ENCODE peak calls at places on chromosomes 16 and 17, in ten cellular contexts. One of them, this sample, is unnamed.

GRCh38 chr17:30824002-30824355 is 513 bp downstream of the CRLF3 start:
- DNase-seq in iris pigment epithelial cell: no peak
- DNase-seq in T-helper 1 cell: peak
- DNase-seq in fibroblast of pulmonary artery: peak
- DNase-seq in hippocampal formation: no peak
- DNase-seq in cerebellum: peak
- DNase-seq in Calu3: no peak
- DNase-seq in stimulated activated naive B cell treated with anti-CD40 and anti-IgM and Interleukin-4, amounts not matched to agents 10 μg/mL and 1 μg/mL and 100 μg/mL, for 72 hours: peak
- DNase-seq in GM19239: peak
- DNase-seq in tibial nerve: no peak
- DNase-seq in this sample: peak

GRCh38 chr16:78494674-78495073 is 395.2 kb downstream of the WWOX start:
- DNase-seq in iris pigment epithelial cell: no peak
- DNase-seq in T-helper 1 cell: no peak
- DNase-seq in fibroblast of pulmonary artery: no peak
- DNase-seq in hippocampal formation: no peak
- DNase-seq in cerebellum: no peak
- DNase-seq in Calu3: no peak
- DNase-seq in stimulated activated naive B cell treated with anti-CD40 and anti-IgM and Interleukin-4, amounts not matched to agents 10 μg/mL and 1 μg/mL and 100 μg/mL, for 72 hours: no peak
- DNase-seq in GM19239: no peak
- DNase-seq in tibial nerve: no peak
- DNase-seq in this sample: no peak

GRCh38 chr17:10205549-10206185 is 7.3 kb upstream of the GAS7 start:
- DNase-seq in iris pigment epithelial cell: no peak
- DNase-seq in T-helper 1 cell: no peak
- DNase-seq in fibroblast of pulmonary artery: no peak
- DNase-seq in hippocampal formation: no peak
- DNase-seq in cerebellum: no peak
- DNase-seq in Calu3: no peak
- DNase-seq in stimulated activated naive B cell treated with anti-CD40 and anti-IgM and Interleukin-4, amounts not matched to agents 10 μg/mL and 1 μg/mL and 100 μg/mL, for 72 hours: peak
- DNase-seq in GM19239: no peak
- DNase-seq in tibial nerve: no peak
- DNase-seq in this sample: no peak

GRCh38 chr16:58678716-58679115 is 5.9 kb downstream of the SLC38A7 start:
- DNase-seq in iris pigment epithelial cell: no peak
- DNase-seq in T-helper 1 cell: no peak
- DNase-seq in fibroblast of pulmonary artery: peak
- DNase-seq in hippocampal formation: peak
- DNase-seq in cerebellum: peak
- DNase-seq in Calu3: peak
- DNase-seq in stimulated activated naive B cell treated with anti-CD40 and anti-IgM and Interleukin-4, amounts not matched to agents 10 μg/mL and 1 μg/mL and 100 μg/mL, for 72 hours: no peak
- DNase-seq in GM19239: no peak
- DNase-seq in tibial nerve: no peak
- DNase-seq in this sample: peak

GRCh38 chr17:79618383-79619067 is 7.7 kb upstream of the RBFOX3 start:
- DNase-seq in iris pigment epithelial cell: no peak
- DNase-seq in T-helper 1 cell: no peak
- DNase-seq in fibroblast of pulmonary artery: no peak
- DNase-seq in hippocampal formation: peak
- DNase-seq in cerebellum: no peak
- DNase-seq in Calu3: no peak
- DNase-seq in stimulated activated naive B cell treated with anti-CD40 and anti-IgM and Interleukin-4, amounts not matched to agents 10 μg/mL and 1 μg/mL and 100 μg/mL, for 72 hours: no peak
- DNase-seq in GM19239: no peak
- DNase-seq in tibial nerve: no peak
- DNase-seq in this sample: no peak

GRCh38 chr16:1002399-1003161 is 21.0 kb downstream of the SOX8 start:
- DNase-seq in iris pigment epithelial cell: peak
- DNase-seq in T-helper 1 cell: no peak
- DNase-seq in fibroblast of pulmonary artery: peak
- DNase-seq in hippocampal formation: no peak
- DNase-seq in cerebellum: no peak
- DNase-seq in Calu3: peak
- DNase-seq in stimulated activated naive B cell treated with anti-CD40 and anti-IgM and Interleukin-4, amounts not matched to agents 10 μg/mL and 1 μg/mL and 100 μg/mL, for 72 hours: no peak
- DNase-seq in GM19239: no peak
- DNase-seq in tibial nerve: peak
- DNase-seq in this sample: peak

GRCh38 chr17:56985371-56986162 is 7.6 kb downstream of the SCPEP1 start:
- DNase-seq in iris pigment epithelial cell: no peak
- DNase-seq in T-helper 1 cell: no peak
- DNase-seq in fibroblast of pulmonary artery: no peak
- DNase-seq in hippocampal formation: no peak
- DNase-seq in cerebellum: no peak
- DNase-seq in Calu3: no peak
- DNase-seq in stimulated activated naive B cell treated with anti-CD40 and anti-IgM and Interleukin-4, amounts not matched to agents 10 μg/mL and 1 μg/mL and 100 μg/mL, for 72 hours: no peak
- DNase-seq in GM19239: no peak
- DNase-seq in tibial nerve: no peak
- DNase-seq in this sample: no peak

GRCh38 chr17:41868568-41868967 is 3.3 kb upstream of the KLHL11 start:
- DNase-seq in iris pigment epithelial cell: no peak
- DNase-seq in T-helper 1 cell: no peak
- DNase-seq in fibroblast of pulmonary artery: no peak
- DNase-seq in hippocampal formation: no peak
- DNase-seq in cerebellum: no peak
- DNase-seq in Calu3: no peak
- DNase-seq in stimulated activated naive B cell treated with anti-CD40 and anti-IgM and Interleukin-4, amounts not matched to agents 10 μg/mL and 1 μg/mL and 100 μg/mL, for 72 hours: no peak
- DNase-seq in GM19239: no peak
- DNase-seq in tibial nerve: no peak
- DNase-seq in this sample: no peak

GRCh38 chr17:82718986-82719685 is 2.6 kb downstream of the FN3KRP start:
- DNase-seq in iris pigment epithelial cell: no peak
- DNase-seq in T-helper 1 cell: no peak
- DNase-seq in fibroblast of pulmonary artery: no peak
- DNase-seq in hippocampal formation: no peak
- DNase-seq in cerebellum: no peak
- DNase-seq in Calu3: no peak
- DNase-seq in stimulated activated naive B cell treated with anti-CD40 and anti-IgM and Interleukin-4, amounts not matched to agents 10 μg/mL and 1 μg/mL and 100 μg/mL, for 72 hours: no peak
- DNase-seq in GM19239: no peak
- DNase-seq in tibial nerve: no peak
- DNase-seq in this sample: no peak

GRCh38 chr17:1485748-1486376 is 6.6 kb downstream of the MYO1C start:
- DNase-seq in iris pigment epithelial cell: peak
- DNase-seq in T-helper 1 cell: peak
- DNase-seq in fibroblast of pulmonary artery: peak
- DNase-seq in hippocampal formation: no peak
- DNase-seq in cerebellum: peak
- DNase-seq in Calu3: peak
- DNase-seq in stimulated activated naive B cell treated with anti-CD40 and anti-IgM and Interleukin-4, amounts not matched to agents 10 μg/mL and 1 μg/mL and 100 μg/mL, for 72 hours: peak
- DNase-seq in GM19239: peak
- DNase-seq in tibial nerve: peak
- DNase-seq in this sample: no peak

GRCh38 chr17:77634710-77635109 is 323.8 kb upstream of the TNRC6C start:
- DNase-seq in iris pigment epithelial cell: no peak
- DNase-seq in T-helper 1 cell: no peak
- DNase-seq in fibroblast of pulmonary artery: no peak
- DNase-seq in hippocampal formation: no peak
- DNase-seq in cerebellum: no peak
- DNase-seq in Calu3: no peak
- DNase-seq in stimulated activated naive B cell treated with anti-CD40 and anti-IgM and Interleukin-4, amounts not matched to agents 10 μg/mL and 1 μg/mL and 100 μg/mL, for 72 hours: peak
- DNase-seq in GM19239: no peak
- DNase-seq in tibial nerve: no peak
- DNase-seq in this sample: no peak

GRCh38 chr17:48529191-48529979 is 1.4 kb downstream of the HOXB1 start:
- DNase-seq in iris pigment epithelial cell: no peak
- DNase-seq in T-helper 1 cell: no peak
- DNase-seq in fibroblast of pulmonary artery: no peak
- DNase-seq in hippocampal formation: no peak
- DNase-seq in cerebellum: no peak
- DNase-seq in Calu3: no peak
- DNase-seq in stimulated activated naive B cell treated with anti-CD40 and anti-IgM and Interleukin-4, amounts not matched to agents 10 μg/mL and 1 μg/mL and 100 μg/mL, for 72 hours: no peak
- DNase-seq in GM19239: no peak
- DNase-seq in tibial nerve: no peak
- DNase-seq in this sample: no peak